ENCODE peak calls at places on chromosomes 13 and 19, in seven cellular contexts. G is fibroblast of pulmonary artery; P is activated B cell treated with CpG ODN at 0.5 μM for 24 hours; Y is GM06990; K is CD8-positive, alpha-beta T cell; W is fibroblast of the aortic adventitia; X is lower leg skin. Z is an unnamed sample.
A peak's percentile ranks its signal among the peaks of the same experiment; 100 is the strongest.

GRCh38 chr19:46924874-46925547 is 64.2 kb downstream of the ARHGAP35 start:
- DNase-seq in P (no peak), W (peak; percentile 54), K (peak; percentile 11), Y (no peak), X (peak; percentile 79), G (no peak), Z (peak; percentile 31)

GRCh38 chr13:61370520-61370919 is 45.1 kb downstream of the PCDH20 start:
- DNase-seq in K (no peak), P (no peak), X (no peak), Y (no peak), G (no peak), W (no peak), Z (no peak)

GRCh38 chr13:93776936-93777335 is 550.3 kb downstream of the GPC6 start:
- DNase-seq in P (no peak), K (no peak), Y (no peak), W (peak; percentile 73), G (peak; percentile 53), X (no peak), Z (no peak)

GRCh38 chr13:93875527-93875926 is 604.0 kb downstream of the DCT start:
- DNase-seq in W (peak; percentile 68), G (peak; percentile 60), K (no peak), X (no peak), Y (no peak), P (no peak), Z (no peak)

GRCh38 chr13:54733639-54734038 is 1705.0 kb downstream of the OLFM4 start:
- DNase-seq in W (no peak), K (no peak), X (no peak), Y (no peak), G (no peak), P (no peak), Z (no peak)

GRCh38 chr13:47594833-47595232 is 406.2 kb downstream of the SUCLA2 start:
- DNase-seq in K (no peak), G (peak; percentile 21), Y (no peak), W (no peak), X (no peak), P (no peak), Z (no peak)

GRCh38 chr13:21800847-21801616 is 130.2 kb downstream of the FGF9 start:
- DNase-seq in K (no peak), W (no peak), Y (no peak), X (no peak), G (no peak), P (no peak), Z (no peak)

GRCh38 chr13:33092422-33092987 is 76.3 kb downstream of the KL start:
- DNase-seq in P (no peak), Y (no peak), G (peak; percentile 54), K (no peak), W (peak; percentile 43), X (no peak), Z (no peak)

GRCh38 chr19:1122972-1123363 is 19.2 kb downstream of the GPX4 start:
- DNase-seq in Y (peak; percentile 79), K (no peak), G (peak; percentile 82), X (peak; percentile 86), P (no peak), W (peak; percentile 64), Z (peak; percentile 93)

GRCh38 chr19:18712981-18713380 is 29.5 kb downstream of the CRTC1 start:
- DNase-seq in G (peak; percentile 16), K (no peak), W (peak; percentile 15), X (no peak), Y (no peak), P (no peak), Z (no peak)

GRCh38 chr13:109859898-109860297 is 73.5 kb upstream of the IRS2 start:
- DNase-seq in X (no peak), P (no peak), G (no peak), K (no peak), W (no peak), Y (no peak), Z (no peak)

GRCh38 chr13:112124100-112124499 is 57.2 kb downstream of the SOX1 start:
- DNase-seq in W (no peak), G (no peak), P (no peak), K (no peak), X (no peak), Y (no peak), Z (no peak)

DNA sequence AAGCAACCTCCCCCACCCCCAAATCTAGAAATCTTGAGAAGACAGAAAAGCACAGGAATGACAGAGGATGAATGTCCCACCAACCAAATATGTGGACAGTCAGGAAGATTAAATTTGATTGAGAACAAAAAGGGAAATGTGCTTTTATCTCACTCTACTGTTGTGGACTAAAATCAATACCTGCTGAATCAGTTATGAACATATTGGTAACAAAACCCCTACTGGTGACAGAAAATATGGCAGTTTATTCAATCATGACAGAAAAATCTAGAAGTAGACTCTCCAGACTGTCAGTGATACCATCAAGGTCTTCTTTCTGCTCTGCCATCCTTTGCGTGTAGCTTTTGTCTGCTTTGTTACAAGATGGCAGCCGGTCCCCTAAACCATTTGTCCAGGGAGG is 35.2 kb downstream of the FAM216B start:
- DNase-seq in Y (no peak), K (no peak), W (no peak), G (no peak), P (no peak), X (no peak), Z (no peak)
- TF ChIP-seq CTCF in Y (peak; percentile 16), K (peak; percentile 27), W (peak; percentile 31), G (peak; percentile 11), P (no peak), X (no peak), Z (no peak)

DNA sequence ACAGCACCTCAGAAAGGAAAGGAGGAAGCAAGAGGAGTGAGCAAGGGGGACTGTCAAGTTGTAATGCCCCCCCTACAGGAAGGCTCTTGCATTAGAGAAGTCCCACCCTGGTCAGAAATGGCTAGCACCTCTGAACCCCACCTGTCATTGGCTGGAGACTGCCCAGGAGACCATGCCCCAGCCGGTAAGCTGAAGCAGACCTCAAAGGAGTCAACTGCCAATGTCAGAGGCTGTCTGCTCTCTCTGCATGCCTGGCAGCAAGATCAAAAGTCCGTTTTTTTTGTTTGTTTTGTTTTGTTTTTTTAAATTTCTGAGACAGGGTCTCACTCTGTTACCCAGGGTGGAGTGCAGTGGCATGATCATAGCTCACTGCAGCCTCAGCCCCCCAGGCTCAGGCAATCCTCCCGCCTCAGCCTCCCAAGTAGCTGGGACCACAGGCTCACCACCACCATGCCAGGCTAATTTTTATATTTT is 8.1 kb upstream of the BCL3 start:
- DNase-seq in X (no peak), K (no peak), W (no peak), P (no peak), G (no peak), Y (no peak), Z (no peak)
- TF ChIP-seq CTCF in X (no peak), K (no peak), W (peak; percentile 12), P (no peak), G (no peak), Y (no peak), Z (peak; percentile 24)

DNA sequence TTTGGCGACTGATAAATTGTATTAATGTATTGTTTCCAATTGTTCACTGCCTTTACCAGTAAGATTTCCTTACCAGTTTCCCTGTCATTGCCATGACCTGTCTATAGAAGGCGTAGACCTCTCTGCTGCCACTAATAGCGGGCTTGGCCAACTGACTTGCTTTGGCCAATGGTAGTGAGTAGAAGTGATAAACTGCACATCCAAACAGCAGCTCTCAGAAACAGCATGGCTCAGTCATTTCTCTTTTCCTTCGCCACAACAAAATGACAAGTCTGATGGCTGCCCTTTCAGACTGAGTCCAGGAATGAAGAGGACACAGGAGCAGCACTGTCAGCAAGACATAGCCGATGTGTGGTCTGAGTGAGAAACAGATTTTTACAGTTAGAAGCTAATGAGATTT is 42.2 kb upstream of the TM9SF2 start:
- DNase-seq in P (no peak), X (no peak), W (no peak), K (no peak), G (no peak), Y (no peak), Z (no peak)
- TF ChIP-seq CTCF in P (no peak), X (no peak), W (no peak), K (no peak), G (no peak), Y (no peak), Z (no peak)

DNA sequence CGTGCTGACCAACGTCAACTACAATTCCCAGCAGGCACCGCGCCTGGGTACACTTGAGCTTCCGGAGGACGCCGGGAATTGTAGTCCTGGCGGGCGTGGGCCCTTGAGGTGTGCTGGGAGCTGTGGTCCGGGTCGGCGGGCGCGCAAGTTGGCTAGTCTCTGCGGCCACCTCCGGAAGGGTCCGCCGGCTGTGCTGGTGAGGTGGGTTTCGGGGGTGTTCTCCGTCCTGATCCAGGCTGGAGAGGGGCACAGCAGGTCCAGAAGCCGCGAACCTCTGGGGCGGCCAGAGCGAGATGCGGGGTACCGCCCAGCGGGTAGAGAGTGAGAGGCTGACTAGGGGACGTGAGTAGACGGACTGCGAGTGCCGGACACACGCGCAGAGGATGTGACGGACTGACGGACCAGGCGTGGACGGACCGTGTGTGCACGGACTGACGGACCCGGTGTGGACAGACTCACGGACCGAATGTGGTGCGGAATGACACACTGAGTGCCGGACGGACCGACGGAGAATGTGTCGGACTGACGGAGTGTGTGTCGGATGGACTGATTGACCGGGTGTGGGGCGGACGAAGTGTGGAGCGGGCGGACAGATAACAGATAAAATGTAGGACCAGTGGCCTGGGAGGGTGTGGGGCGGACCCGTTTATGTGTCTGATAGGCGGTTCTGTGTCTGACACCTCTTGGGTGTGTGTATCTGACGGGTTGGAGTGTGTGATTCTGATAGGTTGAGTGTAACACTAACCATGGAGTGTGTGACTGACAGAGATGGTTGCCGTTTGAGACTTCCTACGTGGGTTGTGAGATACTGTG is at the start of gene ZSCAN22:
- DNase-seq in Y (peak; percentile 93), K (peak; percentile 83), W (peak; percentile 96), X (peak; percentile 99), G (peak; percentile 97), P (peak; percentile 82), Z (peak; percentile 94)
- TF ChIP-seq CTCF in Y (no peak), K (no peak), W (no peak), X (no peak), G (no peak), P (no peak), Z (no peak)

GRCh38 chr19:35513975-35514809 is 743 bp upstream of the DMKN start:
- DNase-seq in Y (no peak), K (no peak), G (peak; percentile 54), W (peak; percentile 49), P (no peak), X (no peak), Z (no peak)
- TF ChIP-seq CTCF in Y (no peak), K (no peak), G (no peak), W (no peak), P (no peak), X (no peak), Z (no peak)

DNA sequence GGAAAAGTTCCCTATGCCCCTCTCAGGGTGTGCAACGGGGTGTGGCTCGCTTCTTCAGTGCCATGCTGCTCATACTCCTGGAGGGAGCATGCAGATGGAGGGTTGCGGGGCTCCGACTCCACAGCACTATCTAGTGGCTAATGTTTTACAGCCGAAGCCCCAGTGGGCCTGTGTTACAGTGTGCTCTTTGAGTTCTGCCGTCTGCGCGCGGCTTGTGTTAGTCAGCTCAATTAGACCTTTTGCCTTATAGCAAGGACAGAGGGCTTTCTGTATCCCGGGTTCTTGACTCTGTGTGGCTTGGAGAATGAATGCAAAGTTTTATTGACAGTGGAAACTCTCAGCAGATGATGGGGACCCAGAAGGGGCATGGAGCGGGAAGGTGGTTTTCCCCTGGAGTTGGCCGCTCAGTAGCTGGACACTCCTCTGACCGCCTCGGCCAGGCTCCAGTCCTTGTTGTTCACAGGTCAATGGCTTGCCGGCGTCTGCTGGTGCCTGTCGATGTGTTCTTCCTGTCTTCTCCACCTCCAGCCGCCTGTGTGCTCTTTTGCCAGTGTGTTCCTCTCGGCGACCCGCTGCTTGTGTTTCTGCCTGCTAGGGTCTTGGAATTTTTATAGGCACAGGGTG is 383.4 kb downstream of the LMO7 start:
- DNase-seq in K (no peak), Y (no peak), X (no peak), G (no peak), W (no peak), P (no peak), Z (no peak)
- TF ChIP-seq CTCF in K (no peak), Y (peak; percentile 57), X (no peak), G (peak; percentile 14), W (no peak), P (no peak), Z (peak; percentile 40)